ENCODE peak calls at places on chromosomes 4 and X, in four cellular contexts. V is DMS53, B is NCI-H1092 treated with DMSO at 0.1 percent for 48 hours, K is mesendoderm. Y is an unnamed sample.

GRCh38 chr4:125315571-125316390 is 1.0 kb downstream of the FAT4 start:
- DNase-seq in V (peak), B (peak), K (peak), Y (peak)

GRCh38 chr4:75658881-75659280 is 14.3 kb downstream of the G3BP2 start:
- DNase-seq in V (peak), B (no peak), K (no peak), Y (no peak)

GRCh38 chrX:26649534-26649933 is 433.6 kb downstream of the MAGEB5 start:
- DNase-seq in V (peak), B (peak), K (peak), Y (no peak)

GRCh38 chr4:80266267-80266901 is at the start of gene FGF5:
- DNase-seq in V (peak), B (peak), K (peak), Y (peak)

GRCh38 chr4:66688674-66689073 is 856.6 kb downstream of the CENPC start:
- DNase-seq in V (peak), B (peak), K (no peak), Y (no peak)

GRCh38 chr4:139509727-139510410 is 46.1 kb downstream of the SETD7 start:
- DNase-seq in V (peak), B (peak), K (peak), Y (peak)

GRCh38 chr4:48779095-48779997 is 733 bp downstream of the FRYL start:
- DNase-seq in V (peak), B (peak), K (peak), Y (peak)

GRCh38 chrX:151180400-151180799 is 4.0 kb downstream of the GPR50 start:
- DNase-seq in V (no peak), B (no peak), K (no peak), Y (no peak)

GRCh38 chr4:8697826-8698225 is 105.3 kb downstream of the CPZ start:
- DNase-seq in V (no peak), B (no peak), K (no peak), Y (peak)

GRCh38 chrX:153863251-153863991 is 22.6 kb downstream of the L1CAM start:
- DNase-seq in V (no peak), B (no peak), K (no peak), Y (no peak)

GRCh38 chr4:142036795-142037583 is 400.6 kb downstream of the IL15 start:
- DNase-seq in V (peak), B (no peak), K (peak), Y (no peak)

GRCh38 chrX:1584237-1585011 is 7.0 kb upstream of the AKAP17A start:
- DNase-seq in V (no peak), B (no peak), K (no peak), Y (peak)

GRCh38 chr4:27524224-27524623 is 663.6 kb downstream of the STIM2 start:
- DNase-seq in V (no peak), B (no peak), K (peak), Y (no peak)

GRCh38 chrX:100880368-100880767 is 6.2 kb upstream of the NOX1 start:
- DNase-seq in V (peak), B (no peak), K (no peak), Y (no peak)

GRCh38 chrX:147962476-147962875 is 18.7 kb upstream of the FMR1NB start:
- DNase-seq in V (no peak), B (no peak), K (no peak), Y (no peak)